ENCODE peak calls at places on chromosomes 6 and 20, in nine cellular contexts. H is RWPE1, L is hepatocyte, U is nephron progenitor cell, X is GM23338, C is HFF-Myc, E is mucosa of descending colon, D is cardiac muscle cell, T is suprapubic skin. K is an unnamed sample.

GRCh38 chr6:85449388-85449817 is 480 bp upstream of the NT5E start:
- DNase-seq in C (no peak), X (peak), D (peak), E (peak), L (no peak), H (peak), T (no peak), U (no peak), K (peak)

GRCh38 chr6:56361812-56362211 is 114.4 kb upstream of the COL21A1 start:
- DNase-seq in L (no peak), H (no peak), T (no peak), U (no peak), D (no peak), C (no peak), X (no peak), E (no peak), K (no peak)

GRCh38 chr6:163750436-163751031 is 336.0 kb downstream of the QKI start:
- DNase-seq in E (no peak), C (no peak), D (no peak), T (no peak), H (no peak), X (no peak), L (no peak), U (no peak), K (no peak)

GRCh38 chr6:138103876-138104275 is 3.3 kb downstream of the PERP start:
- DNase-seq in C (no peak), X (no peak), L (no peak), T (no peak), U (no peak), H (no peak), E (no peak), D (no peak), K (no peak)

GRCh38 chr6:151577257-151577656 is 83.4 kb downstream of the CCDC170 start:
- DNase-seq in E (no peak), T (no peak), D (no peak), H (no peak), C (no peak), U (no peak), X (no peak), L (no peak), K (no peak)

GRCh38 chr20:39885975-39886649 is 802.9 kb downstream of the MAFB start:
- DNase-seq in T (peak), E (no peak), D (peak), L (peak), U (peak), C (peak), X (peak), H (peak), K (peak)

GRCh38 chr20:51360451-51361230 is 181.9 kb downstream of the NFATC2 start:
- DNase-seq in H (peak), C (no peak), U (no peak), X (no peak), L (peak), E (no peak), D (no peak), T (no peak), K (no peak)

GRCh38 chr6:121799574-121799973 is 364.1 kb downstream of the GJA1 start:
- DNase-seq in E (no peak), D (no peak), X (no peak), L (no peak), T (no peak), U (no peak), C (no peak), H (no peak), K (no peak)

GRCh38 chr6:2744206-2744771 is 6.4 kb downstream of the MYLK4 start:
- DNase-seq in L (no peak), E (no peak), U (no peak), T (no peak), X (no peak), C (no peak), D (no peak), H (peak), K (no peak)

GRCh38 chr6:146851837-146852236 is 253.1 kb downstream of the ADGB start:
- DNase-seq in L (no peak), X (no peak), U (no peak), H (no peak), E (no peak), C (peak), D (no peak), T (no peak), K (no peak)

GRCh38 chr6:35063701-35064507 is 77.2 kb downstream of the TCP11 start:
- DNase-seq in H (no peak), D (no peak), E (no peak), L (no peak), C (no peak), X (no peak), T (no peak), U (no peak), K (no peak)

GRCh38 chr6:71410681-71411080 is 122.1 kb downstream of the OGFRL1 start:
- DNase-seq in E (no peak), U (no peak), D (no peak), H (no peak), L (no peak), X (no peak), C (no peak), T (no peak), K (no peak)

GRCh38 chr6:144064831-144065668 is 30.3 kb downstream of the SF3B5 start:
- DNase-seq in D (no peak), L (peak), X (peak), H (no peak), C (no peak), E (peak), T (no peak), U (no peak), K (no peak)

GRCh38 chr6:144064402-144064830 is 31.0 kb downstream of the SF3B5 start:
- DNase-seq in E (peak), H (no peak), C (no peak), X (peak), U (peak), D (peak), L (peak), T (peak), K (peak)

GRCh38 chr6:144062757-144063156 is 32.6 kb downstream of the SF3B5 start:
- DNase-seq in H (no peak), L (no peak), X (no peak), C (no peak), U (no peak), T (no peak), D (no peak), E (no peak), K (no peak)

GRCh38 chr6:144063246-144063743 is 32.1 kb downstream of the SF3B5 start:
- DNase-seq in T (no peak), C (no peak), D (no peak), U (no peak), L (peak), E (peak), X (peak), H (no peak), K (no peak)

DNA sequence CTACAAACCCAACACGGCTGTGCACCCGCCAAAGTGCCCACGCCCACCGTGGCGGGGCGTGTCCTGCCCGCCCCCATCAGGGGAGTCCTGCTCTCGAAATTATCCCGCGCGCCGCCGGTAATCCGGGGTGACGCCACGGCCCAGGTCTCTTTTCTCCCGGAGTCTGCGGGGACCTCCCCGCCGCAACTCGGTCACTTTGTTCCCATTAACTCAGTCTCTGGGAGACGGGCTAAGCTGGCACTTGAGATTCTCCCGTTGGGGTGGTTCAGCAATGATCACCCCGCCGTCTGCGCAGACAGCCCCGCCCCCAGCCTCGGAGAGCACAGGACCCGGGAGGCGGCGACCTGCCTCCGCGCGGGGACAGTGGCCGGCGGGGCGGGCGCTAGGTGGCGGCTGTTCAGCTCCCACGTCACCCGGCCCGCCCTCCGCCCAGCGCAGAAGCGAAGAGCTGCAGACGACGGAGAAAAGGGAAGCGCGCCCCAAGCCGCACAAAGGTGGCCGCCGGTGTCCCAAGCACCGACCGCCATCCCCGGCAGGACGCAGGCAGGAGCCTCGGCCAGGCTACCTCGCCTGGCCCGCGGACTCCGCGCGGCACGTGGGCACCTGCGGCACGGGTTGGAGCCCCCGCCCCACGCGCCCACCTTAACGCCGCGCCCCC is 31.5 kb downstream of the SF3B5 start:
- DNase-seq in C (no peak), T (peak), U (peak), X (peak), L (peak), E (peak), D (peak), H (peak), K (peak)
- TF ChIP-seq CTCF in C (peak), T (peak), U (no peak), X (peak), L (peak), E (peak), D (peak), H (peak), K (no peak)

GRCh38 chr6:103124471-103124870 is 1731.0 kb downstream of the GRIK2 start:
- DNase-seq in D (no peak), H (no peak), X (no peak), T (no peak), L (no peak), C (no peak), U (no peak), E (no peak), K (no peak)

GRCh38 chr6:103122766-103123601 is 1729.5 kb downstream of the GRIK2 start:
- DNase-seq in T (no peak), U (peak), L (peak), X (peak), C (no peak), D (peak), E (no peak), H (peak), K (peak)
- TF ChIP-seq CTCF in T (peak), U (peak), L (peak), X (peak), C (peak), D (peak), E (no peak), H (peak), K (peak)

GRCh38 chr6:108838101-108838717 is 10.0 kb upstream of the ARMC2 start:
- DNase-seq in D (peak), X (peak), E (no peak), L (peak), H (no peak), C (no peak), U (peak), T (no peak), K (peak)
- TF ChIP-seq CTCF in D (no peak), X (peak), E (no peak), L (peak), H (peak), C (peak), U (no peak), T (no peak), K (no peak)

DNA sequence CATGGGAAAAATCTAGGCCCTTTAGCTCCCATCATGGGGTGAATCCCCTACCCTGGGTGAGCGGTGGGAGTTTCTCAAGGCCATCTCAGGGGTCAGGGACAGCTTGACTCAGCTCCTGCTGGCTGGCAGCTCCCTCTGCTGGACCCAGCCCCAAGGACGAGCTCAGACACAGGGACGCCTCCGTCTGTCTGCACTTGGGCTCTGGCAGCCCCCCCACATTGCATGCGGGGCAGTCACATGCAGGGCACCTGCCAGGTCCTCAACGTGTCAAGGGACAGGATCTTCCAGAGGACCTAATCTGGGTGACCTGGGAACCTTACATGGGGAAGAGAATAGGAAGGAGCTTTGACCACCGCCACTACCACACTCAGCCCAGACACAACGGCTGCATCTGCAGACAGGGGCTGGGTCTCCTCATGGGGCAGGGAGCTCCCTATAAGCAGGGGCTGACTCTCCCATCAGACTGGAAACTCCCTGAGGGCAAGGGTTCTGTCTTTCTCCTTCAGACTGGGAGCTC is 173.4 kb downstream of the MRPL14 start:
- DNase-seq in X (peak), C (no peak), E (no peak), H (no peak), L (peak), T (no peak), D (peak), U (peak), K (peak)
- TF ChIP-seq CTCF in X (peak), C (peak), E (no peak), H (no peak), L (peak), T (no peak), D (peak), U (peak), K (peak)

GRCh38 chr6:168413856-168414255 is 27.1 kb upstream of the SMOC2 start:
- DNase-seq in U (no peak), D (no peak), H (no peak), E (no peak), T (no peak), C (no peak), X (no peak), L (no peak), K (no peak)

GRCh38 chr6:168411793-168412192 is 29.2 kb upstream of the SMOC2 start:
- DNase-seq in U (no peak), C (no peak), E (no peak), L (no peak), X (no peak), D (no peak), T (no peak), H (no peak), K (no peak)

GRCh38 chr6:168414696-168415095 is 26.3 kb upstream of the SMOC2 start:
- DNase-seq in U (no peak), E (no peak), D (no peak), H (no peak), L (no peak), T (no peak), X (no peak), C (no peak), K (no peak)

GRCh38 chr6:168412456-168412855 is 28.5 kb upstream of the SMOC2 start:
- DNase-seq in X (no peak), U (no peak), H (no peak), T (no peak), C (no peak), E (no peak), D (no peak), L (no peak), K (no peak)

GRCh38 chr6:168413018-168413720 is 27.8 kb upstream of the SMOC2 start:
- DNase-seq in X (no peak), L (no peak), T (no peak), C (no peak), U (no peak), D (no peak), H (no peak), E (no peak), K (no peak)
- TF ChIP-seq CTCF in X (no peak), L (no peak), T (no peak), C (no peak), U (no peak), D (no peak), H (no peak), E (no peak), K (no peak)

GRCh38 chr20:57281900-57282299 is 15.5 kb upstream of the BMP7 start:
- DNase-seq in C (no peak), T (no peak), L (no peak), H (no peak), D (no peak), X (no peak), E (no peak), U (no peak), K (no peak)
- TF ChIP-seq CTCF in C (no peak), T (no peak), L (no peak), H (no peak), D (no peak), X (no peak), E (no peak), U (no peak), K (no peak)

K was measured in Calu3.